ENCODE peak calls at places on chromosomes 7 and 10, in four cellular contexts. I is fibroblast of lung, Y is OCI-LY7, A is breast epithelium. X is an unnamed sample.

GRCh38 chr7:112501958-112502503 is 21.2 kb downstream of the LSMEM1 start:
- DNase-seq in I (no peak), Y (no peak), A (no peak), X (no peak)

GRCh38 chr7:115995701-115996100 is 34.9 kb downstream of the TFEC start:
- DNase-seq in A (no peak), I (no peak), Y (no peak), X (no peak)

GRCh38 chr7:35975851-35976454 is 175.1 kb downstream of the SEPTIN7 start:
- DNase-seq in I (peak; percentile 85), A (no peak), Y (peak; percentile 81), X (peak; percentile 71)

GRCh38 chr7:77388055-77388454 is 28.1 kb downstream of the GSAP start:
- DNase-seq in Y (no peak), A (no peak), I (no peak), X (no peak)

GRCh38 chr7:95549818-95550529 is 46.3 kb downstream of the PDK4 start:
- DNase-seq in Y (no peak), I (peak; percentile 99), A (peak; percentile 97), X (peak; percentile 97)

GRCh38 chr10:47449979-47450378 is 33.9 kb downstream of the ANXA8 start:
- DNase-seq in I (no peak), Y (no peak), A (no peak), X (no peak)

GRCh38 chr10:12479924-12480323 is 130.6 kb downstream of the CAMK1D start:
- DNase-seq in Y (no peak), I (no peak), A (no peak), X (peak; percentile 55)

GRCh38 chr10:127736222-127736914 is 617 bp upstream of the FOXI2 start:
- DNase-seq in Y (no peak), I (no peak), A (no peak), X (no peak)

GRCh38 chr7:44196450-44196872 is 4.3 kb upstream of the YKT6 start:
- DNase-seq in Y (peak; percentile 75), I (peak; percentile 62), A (no peak), X (peak; percentile 90)

GRCh38 chr10:71059059-71059818 is 153.1 kb upstream of the UNC5B start:
- DNase-seq in A (no peak), Y (no peak), I (no peak), X (peak; percentile 74)

GRCh38 chr7:135716677-135717238 is 11.2 kb downstream of the SLC13A4 start:
- DNase-seq in I (peak; percentile 94), Y (no peak), A (no peak), X (peak; percentile 86)

GRCh38 chr7:2034291-2035201 is 198.2 kb downstream of the MAD1L1 start:
- DNase-seq in I (no peak), A (no peak), Y (no peak), X (peak; percentile 62)

GRCh38 chr10:100624298-100624697 is 88.6 kb downstream of the HIF1AN start:
- DNase-seq in Y (no peak), A (no peak), I (no peak), X (peak; percentile 69)

GRCh38 chr10:84076047-84076388 is 63.3 kb upstream of the GHITM start:
- DNase-seq in I (peak; percentile 26), Y (no peak), A (no peak), X (peak; percentile 82)

GRCh38 chr7:140518370-140519006 is 39.2 kb upstream of the MKRN1 start:
- DNase-seq in A (no peak), Y (no peak), I (no peak), X (no peak)

GRCh38 chr10:121324678-121325213 is 273.5 kb downstream of the FGFR2 start:
- DNase-seq in I (no peak), A (no peak), Y (no peak), X (no peak)

GRCh38 chr10:86219271-86219670 is 147.3 kb downstream of the GRID1 start:
- DNase-seq in I (no peak), Y (no peak), A (no peak), X (no peak)

GRCh38 chr10:48493083-48493871 is 111.6 kb downstream of the ARHGAP22 start:
- DNase-seq in I (no peak), Y (no peak), A (no peak), X (no peak)

GRCh38 chr7:140078392-140078791 is 15.6 kb upstream of the PARP12 start:
- DNase-seq in A (no peak), Y (no peak), I (no peak), X (no peak)

GRCh38 chr7:99551329-99551728 is 585 bp downstream of the FAM200A start:
- DNase-seq in A (no peak), I (no peak), Y (no peak), X (peak; percentile 70)

GRCh38 chr7:5420841-5421625 is 2.6 kb downstream of the TNRC18 start:
- DNase-seq in A (no peak), Y (no peak), I (no peak), X (peak; percentile 87)

GRCh38 chr10:24238527-24239247 is 29.7 kb downstream of the KIAA1217 start:
- DNase-seq in Y (no peak), A (no peak), I (no peak), X (no peak)

GRCh38 chr10:78749898-78750297 is 318.9 kb upstream of the ZMIZ1 start:
- DNase-seq in Y (no peak), I (no peak), A (no peak), X (no peak)

GRCh38 chr7:17046666-17047065 is 164.9 kb upstream of the AGR3 start:
- DNase-seq in I (peak; percentile 70), Y (no peak), A (peak; percentile 40), X (no peak)

GRCh38 chr7:133888061-133888930 is 238.8 kb upstream of the LRGUK start:
- DNase-seq in Y (no peak), I (no peak), A (no peak), X (no peak)

GRCh38 chr7:3559178-3559765 is 258.2 kb downstream of the SDK1 start:
- DNase-seq in Y (no peak), I (peak; percentile 99), A (no peak), X (peak; percentile 42)

GRCh38 chr7:21580073-21580521 is 37.3 kb downstream of the DNAH11 start:
- DNase-seq in A (no peak), I (peak; percentile 94), Y (no peak), X (no peak)

GRCh38 chr7:98922392-98923107 is 44.2 kb downstream of the TRRAP start:
- DNase-seq in A (peak; percentile 19), Y (no peak), I (peak; percentile 87), X (peak; percentile 80)

GRCh38 chr10:124231188-124232135 is 138.1 kb upstream of the CHST15 start:
- DNase-seq in Y (peak; percentile 65), I (no peak), A (no peak), X (peak; percentile 67)

GRCh38 chr7:82319674-82320118 is 123.9 kb downstream of the CACNA2D1 start:
- DNase-seq in I (peak; percentile 87), Y (no peak), A (no peak), X (peak; percentile 2)

GRCh38 chr7:158078161-158078910 is 509.3 kb downstream of the PTPRN2 start:
- DNase-seq in Y (no peak), I (no peak), A (no peak), X (no peak)
- H3K9me3 ChIP-seq in Y (no peaks in the 10 kb centered on the region), I (no peaks in the 10 kb centered on the region), A (no peaks in the 10 kb centered on the region), X (peaks cover 4% of the 10 kb centered on the region)

GRCh38 chr7:102897211-102897621 is 15.6 kb upstream of the LRRC17 start:
- DNase-seq in Y (no peak), I (peak; percentile 46), A (no peak), X (no peak)
- H3K27ac ChIP-seq in Y (no peak overlapping the region), I (no peak overlapping the region), A (no peak overlapping the region), X (no peak overlapping the region)

DNA sequence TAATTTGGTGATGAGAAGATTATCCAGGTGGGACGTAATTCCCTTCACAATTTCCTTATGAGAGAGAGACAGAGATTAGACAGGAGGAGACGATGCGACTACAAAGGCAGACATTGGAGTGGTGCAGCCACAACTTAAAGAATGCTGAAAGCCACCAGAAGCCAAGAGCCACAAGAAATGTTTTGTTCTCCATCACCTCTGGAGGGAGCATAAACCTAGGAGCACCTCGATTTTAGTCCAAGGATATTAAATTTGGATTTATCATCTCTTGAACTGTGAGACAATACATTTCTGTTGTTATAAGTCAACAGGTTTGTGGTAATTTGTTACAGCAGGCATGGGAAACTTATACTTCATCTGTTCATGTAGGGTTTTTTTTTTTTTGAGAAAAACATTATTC is 418.9 kb downstream of the DGKB start:
- DNase-seq in A (no peak), Y (no peak), I (no peak), X (no peak)
- TF ChIP-seq CTCF in A (no peak), Y (no peak), I (no peak), X (no peak)

DNA sequence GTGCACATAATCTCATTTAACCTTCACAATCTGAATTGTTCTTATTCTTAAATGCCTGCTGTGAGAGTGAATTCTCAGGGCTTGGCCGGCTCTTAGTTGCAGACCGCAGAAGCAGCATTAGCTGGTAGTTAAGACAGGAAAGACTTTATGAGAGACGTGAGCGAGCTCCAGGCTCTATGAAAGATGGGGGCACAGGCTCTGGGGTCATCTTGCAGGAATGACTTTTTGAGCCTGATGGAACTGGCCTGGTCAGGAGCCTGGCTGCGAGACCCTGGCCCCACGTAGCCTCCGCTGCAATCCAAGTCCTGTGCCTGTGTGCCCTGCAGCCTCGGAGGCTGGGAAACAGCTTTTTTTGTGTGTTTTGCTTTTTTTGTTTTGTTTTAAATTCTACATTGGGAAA is 958.8 kb upstream of the ZNF722 start:
- DNase-seq in Y (no peak), A (no peak), I (no peak), X (no peak)
- H3K9me3 ChIP-seq in Y (no peaks in the 10 kb centered on the region), A (peaks cover 26% of the 10 kb centered on the region), I (no peaks in the 10 kb centered on the region), X (peaks cover 5% of the 10 kb centered on the region)

DNA sequence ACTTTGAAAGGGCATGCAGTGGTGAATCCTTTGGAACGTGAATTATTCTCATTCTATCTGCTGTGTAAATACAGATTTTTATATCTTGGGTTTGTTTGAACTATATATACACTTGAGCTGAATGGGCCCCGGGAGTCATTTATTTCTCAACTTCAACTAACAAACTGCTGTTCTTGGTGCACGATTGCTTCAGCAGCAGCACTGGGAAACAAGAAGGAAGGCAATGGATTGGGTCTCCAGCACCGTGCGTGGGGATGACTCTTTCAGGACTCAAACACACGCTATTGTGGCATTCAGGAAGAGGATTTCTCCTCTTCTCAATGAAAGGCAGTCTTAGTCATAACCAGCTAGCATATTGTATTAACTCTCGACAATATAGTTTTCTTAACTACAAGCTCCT is 226.0 kb upstream of the NFE2L3 start:
- DNase-seq in A (no peak), Y (no peak), I (peak; percentile 21), X (no peak)
- H3K27ac ChIP-seq in A (no peak overlapping the region), Y (no peak overlapping the region), I (no peak overlapping the region), X (no peak overlapping the region)

DNA sequence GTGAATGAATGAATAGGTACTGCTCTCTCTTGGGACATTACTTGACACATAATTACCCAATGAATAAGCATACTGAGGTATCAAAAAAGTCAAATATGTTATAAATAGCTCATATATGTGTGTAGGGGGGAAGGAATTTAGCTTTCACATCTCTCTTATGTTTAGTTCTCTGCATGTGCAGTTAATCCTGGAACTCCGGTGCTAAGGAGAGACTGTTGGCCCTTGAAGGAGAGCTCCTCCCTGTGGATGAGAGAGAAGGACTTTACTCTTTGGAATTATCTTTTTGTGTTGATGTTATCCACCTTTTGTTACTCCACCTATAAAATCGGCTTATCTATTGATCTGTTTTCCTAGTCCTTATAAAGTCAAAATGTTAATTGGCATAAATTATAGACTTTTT is 1.2 kb downstream of the CFTR start:
- DNase-seq in Y (no peak), A (no peak), I (no peak), X (no peak)
- TF ChIP-seq CTCF in Y (no peak), A (no peak), I (peak; percentile 16), X (no peak)

GRCh38 chr7:64035388-64035787 is 9.8 kb upstream of the ZNF727 start:
- DNase-seq in I (no peak), A (no peak), Y (no peak), X (no peak)

GRCh38 chr7:64037095-64037494 is 8.1 kb upstream of the ZNF727 start:
- DNase-seq in I (no peak), A (no peak), Y (no peak), X (no peak)
- H3K9me3 ChIP-seq in I (peaks cover 2% of the 10 kb centered on the region), A (peaks cover 50% of the 10 kb centered on the region), Y (no peaks in the 10 kb centered on the region), X (peaks cover 2% of the 10 kb centered on the region)

GRCh38 chr10:102676916-102677315 is 32.6 kb downstream of the TRIM8 start:
- DNase-seq in I (no peak), Y (no peak), A (no peak), X (no peak)
- H3K27ac ChIP-seq in I (peak overlapping the region; percentile 59), Y (no peak overlapping the region), A (peak overlapping the region; percentile 68), X (peak overlapping the region; percentile 97)